ENCODE peak calls at places on chromosomes 16 and 17, in four cellular contexts. Y, S, F and C are unnamed samples.

GRCh38 chr17:39063681-39064069 is 87.8 kb downstream of the PLXDC1 start:
- DNase-seq in Y (no peak), S (no peak), F (no peak), C (no peak)

GRCh38 chr16:86494039-86494564 is 16.2 kb upstream of the FOXF1 start:
- DNase-seq in Y (no peak), S (no peak), F (no peak), C (no peak)

GRCh38 chr17:71375948-71376347 is 744.9 kb upstream of the SOX9 start:
- DNase-seq in Y (no peak), S (no peak), F (no peak), C (no peak)

GRCh38 chr17:56598471-56598870 is 5.0 kb downstream of the NOG start:
- DNase-seq in Y (no peak), S (no peak), F (no peak), C (no peak)

GRCh38 chr16:54493594-54493993 is 207.0 kb upstream of the IRX3 start:
- DNase-seq in Y (no peak), S (no peak), F (no peak), C (no peak)

GRCh38 chr17:27088767-27089078 is 205.2 kb upstream of the WSB1 start:
- DNase-seq in Y (no peak), S (no peak), F (no peak), C (no peak)

GRCh38 chr17:57391857-57392256 is 135.5 kb downstream of the MSI2 start:
- DNase-seq in Y (no peak), S (no peak), F (no peak), C (no peak)

GRCh38 chr17:60766778-60767190 is 89.1 kb downstream of the BCAS3 start:
- DNase-seq in Y (peak; percentile 64), S (no peak), F (no peak), C (no peak)

GRCh38 chr16:50209548-50210265 is 56.6 kb downstream of the TENT4B start:
- DNase-seq in Y (no peak), S (no peak), F (no peak), C (no peak)

GRCh38 chr17:44402564-44403172 is 13.2 kb upstream of the ITGA2B start:
- DNase-seq in Y (no peak), S (peak; percentile 69), F (no peak), C (no peak)

GRCh38 chr17:22569459-22570143 is 877.3 kb downstream of the KCNJ18 start:
- DNase-seq in Y (no peak), S (no peak), F (no peak), C (no peak)

GRCh38 chr16:89448656-89449055 is 41.7 kb downstream of the ANKRD11 start:
- DNase-seq in Y (no peak), S (no peak), F (no peak), C (no peak)

GRCh38 chr17:45871718-45872117 is 22.6 kb upstream of the MAPT start:
- DNase-seq in Y (no peak), S (no peak), F (no peak), C (no peak)

GRCh38 chr16:66478733-66479511 is 51.8 kb downstream of the BEAN1 start:
- DNase-seq in Y (peak; percentile 63), S (peak; percentile 16), F (peak; percentile 81), C (peak; percentile 72)

GRCh38 chr16:15829460-15829859 is 27.4 kb downstream of the MYH11 start:
- DNase-seq in Y (no peak), S (no peak), F (no peak), C (no peak)

GRCh38 chr16:52976539-52977167 is 76.0 kb downstream of the CHD9NB start:
- DNase-seq in Y (peak; percentile 41), S (no peak), F (peak; percentile 32), C (peak; percentile 42)
- TF ChIP-seq BHLHE40 in Y (no peak), S (no peak), F (no peak), C (no peak)

DNA sequence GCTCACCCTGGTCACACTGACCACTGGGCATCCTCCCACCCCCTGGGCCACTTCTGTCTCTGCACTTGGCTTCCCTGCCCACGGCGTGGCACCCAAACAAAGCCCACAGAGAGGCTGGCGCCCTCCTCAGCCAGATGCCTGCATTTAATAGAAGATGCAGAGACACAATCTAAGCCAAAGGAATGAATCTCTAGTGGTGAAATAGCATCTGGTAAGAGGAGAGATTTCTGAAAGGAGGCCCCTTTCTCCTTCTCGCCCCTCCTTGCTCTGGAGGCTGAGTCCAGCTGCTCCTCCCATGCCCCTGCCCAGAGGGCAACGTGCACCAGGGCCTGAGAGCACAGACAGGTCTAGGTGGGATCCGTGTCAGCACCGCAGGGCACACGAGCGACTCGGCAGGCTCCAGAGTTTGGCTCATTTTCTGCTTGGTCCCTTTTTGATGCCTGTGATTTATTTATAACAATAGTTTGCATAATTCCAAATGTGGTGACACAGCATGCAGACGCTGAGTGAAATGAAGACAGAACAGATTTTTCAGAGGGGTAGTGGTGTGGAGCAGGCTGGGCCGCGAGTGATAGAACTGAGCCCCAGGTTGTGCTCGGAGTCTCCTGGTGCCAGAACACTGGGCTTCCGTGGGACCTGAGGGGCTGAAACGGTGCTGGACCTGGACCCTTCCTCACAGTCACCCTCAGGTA is 95.6 kb downstream of the METRNL start:
- DNase-seq in Y (no peak), S (no peak), F (no peak), C (no peak)
- TF ChIP-seq FOXM1 in Y (no peak), S (no peak), F (no peak), C (no peak)

GRCh38 chr16:27639588-27640276 is 89.8 kb downstream of the KATNIP start:
- DNase-seq in Y (peak; percentile 58), S (peak; percentile 2), F (peak; percentile 70), C (peak; percentile 65)
- TF ChIP-seq BHLHE40 in Y (no peak), S (no peak), F (no peak), C (no peak)

DNA sequence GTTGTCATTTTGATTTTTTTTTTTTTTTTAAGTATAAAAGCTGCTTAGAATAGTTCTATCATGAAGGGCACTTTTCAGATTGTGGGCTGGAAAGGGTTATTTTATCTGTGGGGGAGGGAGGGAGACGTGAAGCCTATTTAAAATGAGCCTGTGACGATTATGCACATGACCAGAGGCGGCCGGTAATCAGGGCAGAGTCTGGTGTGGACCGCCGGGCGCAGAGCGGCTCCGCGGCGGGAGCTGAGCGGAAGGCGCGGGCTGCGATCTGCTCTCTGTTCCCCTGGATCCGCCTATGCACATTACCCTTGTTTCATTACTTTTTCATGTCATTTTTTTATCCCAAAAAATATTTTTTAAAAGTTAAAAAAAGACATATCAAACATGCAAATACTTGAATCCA is 23.5 kb downstream of the TMC6 start:
- DNase-seq in Y (no peak), S (no peak), F (no peak), C (no peak)
- TF ChIP-seq FOXM1 in Y (no peak), S (no peak), F (no peak), C (no peak)

GRCh38 chr17:1548032-1548431 is 14.6 kb downstream of the PITPNA start:
- DNase-seq in Y (no peak), S (no peak), F (no peak), C (no peak)

GRCh38 chr17:1541367-1541904 is 21.2 kb downstream of the PITPNA start:
- DNase-seq in Y (no peak), S (no peak), F (no peak), C (no peak)

GRCh38 chr17:1545618-1546017 is 17.0 kb downstream of the PITPNA start:
- DNase-seq in Y (no peak), S (no peak), F (no peak), C (no peak)

GRCh38 chr17:1542316-1542715 is 20.3 kb downstream of the PITPNA start:
- DNase-seq in Y (no peak), S (no peak), F (no peak), C (no peak)

DNA sequence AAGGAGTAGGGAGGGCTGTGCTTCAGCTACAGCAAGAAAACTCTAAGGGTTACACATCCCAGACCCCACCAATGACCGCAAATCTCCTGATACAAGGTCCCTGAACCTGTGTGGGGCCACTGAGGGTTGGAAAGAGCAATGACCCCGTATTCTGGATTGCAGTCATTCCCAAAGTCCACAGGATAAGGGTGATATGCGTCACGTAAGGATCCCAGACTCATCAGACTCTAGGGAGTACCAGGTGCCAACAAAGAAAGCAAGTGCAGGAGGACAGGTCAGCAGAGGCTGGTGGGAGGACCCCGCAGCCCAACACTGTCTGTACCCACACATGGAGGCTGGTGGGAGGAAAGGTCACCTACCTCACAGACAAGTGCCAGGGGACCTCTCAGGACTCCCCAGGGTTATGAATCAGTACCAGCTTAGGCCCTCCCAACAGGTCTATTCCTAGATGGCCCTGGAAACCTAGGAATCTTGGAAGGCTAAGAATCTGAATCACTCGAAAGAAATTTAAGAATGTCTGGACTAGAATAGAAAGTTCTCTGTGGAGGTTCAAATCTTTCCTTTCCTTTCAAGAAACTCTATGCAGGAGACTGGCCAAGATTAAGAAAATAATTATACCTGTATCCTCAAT is 16.2 kb downstream of the PITPNA start:
- DNase-seq in Y (no peak), S (no peak), F (no peak), C (no peak)
- TF ChIP-seq BHLHE40 in Y (no peak), S (no peak), F (no peak), C (no peak)

GRCh38 chr16:65323655-65324237 is 201.9 kb upstream of the CDH11 start:
- DNase-seq in Y (no peak), S (no peak), F (no peak), C (no peak)

GRCh38 chr16:65318138-65318537 is 196.3 kb upstream of the CDH11 start:
- DNase-seq in Y (no peak), S (no peak), F (no peak), C (no peak)

GRCh38 chr16:65315004-65315398 is 193.1 kb upstream of the CDH11 start:
- DNase-seq in Y (no peak), S (no peak), F (no peak), C (no peak)

GRCh38 chr16:65318590-65319267 is 196.9 kb upstream of the CDH11 start:
- DNase-seq in Y (no peak), S (no peak), F (no peak), C (no peak)

DNA sequence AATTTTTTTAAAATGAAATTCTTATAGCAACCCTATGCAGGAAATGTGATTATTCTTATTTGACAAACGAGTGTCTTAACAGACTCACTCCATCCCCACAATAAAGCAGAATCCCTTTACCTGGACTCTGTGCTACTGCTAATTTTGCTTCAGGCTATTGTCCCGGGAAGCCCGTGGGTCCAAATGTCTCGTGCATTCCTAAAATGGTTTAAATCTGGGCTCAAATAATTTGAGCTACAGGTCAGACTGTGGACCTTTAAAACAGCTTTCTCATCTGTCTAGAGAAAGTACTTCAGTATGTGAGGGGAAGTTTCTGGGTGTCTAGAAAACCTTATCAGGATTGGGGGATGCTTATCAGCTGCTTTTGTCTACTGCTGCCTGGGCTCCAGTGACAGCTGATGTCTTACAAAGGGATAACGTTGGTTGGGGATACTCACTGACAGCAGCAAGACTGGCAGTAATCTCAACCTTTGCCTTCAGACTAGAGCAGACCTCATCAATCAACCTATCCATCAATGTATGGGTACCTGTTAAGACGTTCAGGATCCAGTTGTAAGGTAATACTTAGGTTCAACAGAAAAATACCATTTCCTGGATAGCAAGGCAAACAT is 197.9 kb upstream of the CDH11 start:
- DNase-seq in Y (no peak), S (no peak), F (no peak), C (no peak)
- TF ChIP-seq FOXM1 in Y (no peak), S (no peak), F (no peak), C (no peak)